ENCODE peak calls at places on chromosome 7, in four cellular contexts. M, N, Z and L are unnamed samples.

GRCh38 chr7:108972009-108972408 is 402.3 kb downstream of the DNAJB9 start:
- DNase-seq in M (no peak), N (no peak), Z (no peak), L (no peak)

GRCh38 chr7:66837007-66837406 is 84.0 kb upstream of the TMEM248 start:
- DNase-seq in M (no peak), N (no peak), Z (no peak), L (no peak)

GRCh38 chr7:43467406-43467805 is 115.5 kb upstream of the STK17A start:
- DNase-seq in Z (no peak), N (no peak), M (no peak), L (no peak)

GRCh38 chr7:479115-479947 is 40.3 kb downstream of the PDGFA start:
- DNase-seq in N (no peak), Z (no peak), M (peak; percentile 3), L (no peak)

GRCh38 chr7:71326596-71326995 is 194.7 kb downstream of the GALNT17 start:
- DNase-seq in M (no peak), N (no peak), Z (no peak), L (no peak)

GRCh38 chr7:79709574-79710409 is 256.3 kb upstream of the MAGI2 start:
- DNase-seq in Z (no peak), M (no peak), N (no peak), L (no peak)

GRCh38 chr7:99422625-99423024 is 13.9 kb downstream of the BUD31 start:
- DNase-seq in Z (no peak), M (no peak), N (no peak), L (no peak)

GRCh38 chr7:131110294-131111080 is 217.2 kb upstream of the MKLN1 start:
- DNase-seq in N (no peak), Z (no peak), M (peak; percentile 59), L (peak; percentile 1)

GRCh38 chr7:99221866-99222265 is 14.0 kb upstream of the KPNA7 start:
- DNase-seq in Z (no peak), N (no peak), M (no peak), L (no peak)

GRCh38 chr7:3013975-3014792 is 29.5 kb downstream of the CARD11 start:
- DNase-seq in N (no peak), Z (no peak), M (no peak), L (no peak)

GRCh38 chr7:132430863-132431822 is 145.1 kb downstream of the PLXNA4 start:
- DNase-seq in Z (peak; percentile 37), N (peak; percentile 22), M (no peak), L (peak; percentile 74)

GRCh38 chr7:47581821-47582747 is at the start of gene TNS3:
- DNase-seq in M (no peak), Z (no peak), N (no peak), L (no peak)

GRCh38 chr7:130543611-130544010 is 51.7 kb downstream of the MEST start:
- DNase-seq in Z (no peak), N (no peak), M (no peak), L (no peak)

GRCh38 chr7:151756866-151757265 is 120.0 kb downstream of the PRKAG2 start:
- DNase-seq in N (no peak), Z (no peak), M (no peak), L (no peak)

GRCh38 chr7:97595439-97595838 is 136.4 kb upstream of the TAC1 start:
- DNase-seq in M (no peak), Z (no peak), N (no peak), L (no peak)

GRCh38 chr7:157474685-157475084 is 137.9 kb downstream of the DNAJB6 start:
- DNase-seq in M (peak; percentile 16), N (no peak), Z (no peak), L (no peak)

GRCh38 chr7:41030673-41031072 is 672.2 kb downstream of the INHBA start:
- DNase-seq in M (no peak), Z (no peak), N (no peak), L (no peak)

GRCh38 chr7:91582799-91583230 is 297.7 kb downstream of the MTERF1 start:
- DNase-seq in M (no peak), N (no peak), Z (no peak), L (no peak)

GRCh38 chr7:117715784-117716445 is 157.3 kb downstream of the CTTNBP2 start:
- DNase-seq in N (no peak), M (no peak), Z (no peak), L (no peak)

GRCh38 chr7:28718042-28718452 is 240.1 kb downstream of the TRIL start:
- DNase-seq in M (no peak), N (no peak), Z (no peak), L (no peak)

GRCh38 chr7:77827999-77828398 is 29.4 kb downstream of the PHTF2 start:
- DNase-seq in Z (no peak), N (no peak), M (no peak), L (no peak)